ENCODE peak calls at places on chromosomes 4 and X, in six cellular contexts. One of them, this sample, is unnamed.

GRCh38 chr4:125728568-125728967 is 413.8 kb downstream of the FAT4 start:
- DNase-seq in SK-N-SH: no peak
- DNase-seq in IMR-90: peak; percentile 98
- DNase-seq in mammary epithelial cell: peak; percentile 93
- DNase-seq in neuronal stem cell: no peak
- DNase-seq in PC-3: peak; percentile 88
- DNase-seq in this sample: peak; percentile 86

GRCh38 chrX:53479295-53479694 is 45.1 kb upstream of the HSD17B10 start:
- DNase-seq in mammary epithelial cell: peak; percentile 20
- DNase-seq in PC-3: peak; percentile 3
- DNase-seq in IMR-90: peak; percentile 16
- DNase-seq in SK-N-SH: no peak
- DNase-seq in neuronal stem cell: no peak
- DNase-seq in this sample: no peak

GRCh38 chr4:157389751-157390150 is 169.2 kb downstream of the GRIA2 start:
- DNase-seq in SK-N-SH: no peak
- DNase-seq in mammary epithelial cell: no peak
- DNase-seq in PC-3: no peak
- DNase-seq in neuronal stem cell: no peak
- DNase-seq in IMR-90: no peak
- DNase-seq in this sample: no peak

GRCh38 chrX:123731987-123732678 is 719 bp downstream of the THOC2 start:
- DNase-seq in PC-3: peak; percentile 15
- DNase-seq in IMR-90: peak; percentile 10
- DNase-seq in mammary epithelial cell: no peak
- DNase-seq in SK-N-SH: peak; percentile 44
- DNase-seq in neuronal stem cell: no peak
- DNase-seq in this sample: peak; percentile 57

GRCh38 chrX:100695991-100696390 is 35.9 kb downstream of the SYTL4 start:
- DNase-seq in PC-3: peak; percentile 69
- DNase-seq in mammary epithelial cell: peak; percentile 66
- DNase-seq in neuronal stem cell: no peak
- DNase-seq in SK-N-SH: no peak
- DNase-seq in IMR-90: peak; percentile 43
- DNase-seq in this sample: no peak

GRCh38 chr4:126593626-126594025 is 1039.1 kb upstream of the INTU start:
- DNase-seq in PC-3: no peak
- DNase-seq in SK-N-SH: no peak
- DNase-seq in IMR-90: no peak
- DNase-seq in neuronal stem cell: no peak
- DNase-seq in mammary epithelial cell: no peak
- DNase-seq in this sample: no peak

GRCh38 chr4:43357252-43357974 is 464.9 kb downstream of the GRXCR1 start:
- DNase-seq in IMR-90: no peak
- DNase-seq in PC-3: no peak
- DNase-seq in mammary epithelial cell: no peak
- DNase-seq in neuronal stem cell: no peak
- DNase-seq in SK-N-SH: no peak
- DNase-seq in this sample: no peak

GRCh38 chr4:109996531-109996930 is 83.8 kb downstream of the EGF start:
- DNase-seq in IMR-90: no peak
- DNase-seq in PC-3: no peak
- DNase-seq in neuronal stem cell: no peak
- DNase-seq in mammary epithelial cell: peak; percentile 40
- DNase-seq in SK-N-SH: no peak
- DNase-seq in this sample: no peak

GRCh38 chr4:30722092-30722915 is 2.1 kb downstream of the PCDH7 start:
- DNase-seq in SK-N-SH: no peak
- DNase-seq in PC-3: no peak
- DNase-seq in mammary epithelial cell: no peak
- DNase-seq in neuronal stem cell: no peak
- DNase-seq in IMR-90: no peak
- DNase-seq in this sample: peak; percentile 32

GRCh38 chr4:140644470-140645185 is 75.9 kb upstream of the UCP1 start:
- DNase-seq in IMR-90: no peak
- DNase-seq in neuronal stem cell: no peak
- DNase-seq in mammary epithelial cell: no peak
- DNase-seq in SK-N-SH: no peak
- DNase-seq in PC-3: no peak
- DNase-seq in this sample: no peak

GRCh38 chr4:124883642-124884041 is 171.1 kb upstream of the ANKRD50 start:
- DNase-seq in SK-N-SH: no peak
- DNase-seq in IMR-90: peak; percentile 84
- DNase-seq in neuronal stem cell: no peak
- DNase-seq in PC-3: no peak
- DNase-seq in mammary epithelial cell: no peak
- DNase-seq in this sample: peak; percentile 54

GRCh38 chr4:119939066-119939995 is 127.3 kb downstream of the MAD2L1 start:
- DNase-seq in SK-N-SH: no peak
- DNase-seq in mammary epithelial cell: no peak
- DNase-seq in IMR-90: peak; percentile 66
- DNase-seq in neuronal stem cell: no peak
- DNase-seq in PC-3: no peak
- DNase-seq in this sample: peak; percentile 37

GRCh38 chr4:188242041-188242440 is 102.8 kb downstream of the TRIML1 start:
- DNase-seq in neuronal stem cell: no peak
- DNase-seq in IMR-90: no peak
- DNase-seq in mammary epithelial cell: no peak
- DNase-seq in SK-N-SH: no peak
- DNase-seq in PC-3: no peak
- DNase-seq in this sample: no peak

GRCh38 chr4:68498413-68499007 is 51.2 kb downstream of the TMPRSS11E start:
- DNase-seq in PC-3: peak; percentile 84
- DNase-seq in neuronal stem cell: peak; percentile 50
- DNase-seq in mammary epithelial cell: peak; percentile 41
- DNase-seq in IMR-90: peak; percentile 62
- DNase-seq in SK-N-SH: peak; percentile 33
- DNase-seq in this sample: peak; percentile 80

GRCh38 chr4:169070895-169071218 is 60.8 kb upstream of the CBR4 start:
- DNase-seq in SK-N-SH: no peak
- DNase-seq in neuronal stem cell: no peak
- DNase-seq in IMR-90: no peak
- DNase-seq in mammary epithelial cell: peak; percentile 72
- DNase-seq in PC-3: peak; percentile 84
- DNase-seq in this sample: peak; percentile 60

GRCh38 chrX:49067285-49068120 is 6.3 kb downstream of the PRAF2 start:
- DNase-seq in mammary epithelial cell: no peak
- DNase-seq in PC-3: no peak
- DNase-seq in neuronal stem cell: no peak
- DNase-seq in IMR-90: no peak
- DNase-seq in SK-N-SH: peak; percentile 44
- DNase-seq in this sample: no peak

GRCh38 chr4:24991015-24991414 is 39.7 kb downstream of the LGI2 start:
- DNase-seq in IMR-90: peak; percentile 36
- DNase-seq in SK-N-SH: no peak
- DNase-seq in neuronal stem cell: no peak
- DNase-seq in mammary epithelial cell: peak; percentile 9
- DNase-seq in PC-3: peak; percentile 16
- DNase-seq in this sample: no peak

GRCh38 chr4:36111180-36111579 is 133.1 kb downstream of the ARAP2 start:
- DNase-seq in SK-N-SH: no peak
- DNase-seq in PC-3: no peak
- DNase-seq in neuronal stem cell: no peak
- DNase-seq in mammary epithelial cell: no peak
- DNase-seq in IMR-90: peak; percentile 23
- DNase-seq in this sample: no peak

GRCh38 chr4:79526970-79527565 is 119.0 kb upstream of the GK2 start:
- DNase-seq in neuronal stem cell: no peak
- DNase-seq in PC-3: no peak
- DNase-seq in mammary epithelial cell: peak; percentile 4
- DNase-seq in SK-N-SH: no peak
- DNase-seq in IMR-90: no peak
- DNase-seq in this sample: no peak

GRCh38 chrX:153735274-153735673 is 10.6 kb downstream of the ABCD1 start:
- DNase-seq in PC-3: no peak
- DNase-seq in neuronal stem cell: no peak
- DNase-seq in SK-N-SH: no peak
- DNase-seq in IMR-90: no peak
- DNase-seq in mammary epithelial cell: no peak
- DNase-seq in this sample: no peak

GRCh38 chrX:75303795-75304194 is 29.9 kb downstream of the UPRT start:
- DNase-seq in neuronal stem cell: no peak
- DNase-seq in IMR-90: peak; percentile 70
- DNase-seq in PC-3: no peak
- DNase-seq in SK-N-SH: no peak
- DNase-seq in mammary epithelial cell: no peak
- DNase-seq in this sample: peak; percentile 74

GRCh38 chr4:60605651-60606354 is 594.3 kb upstream of the ADGRL3 start:
- DNase-seq in PC-3: peak; percentile 61
- DNase-seq in IMR-90: peak; percentile 73
- DNase-seq in neuronal stem cell: peak; percentile 6
- DNase-seq in SK-N-SH: no peak
- DNase-seq in mammary epithelial cell: peak; percentile 23
- DNase-seq in this sample: peak; percentile 84

GRCh38 chr4:140308366-140309123 is 64.9 kb upstream of the SCOC start:
- DNase-seq in SK-N-SH: no peak
- DNase-seq in mammary epithelial cell: peak; percentile 92
- DNase-seq in IMR-90: peak; percentile 98
- DNase-seq in PC-3: no peak
- DNase-seq in neuronal stem cell: no peak
- DNase-seq in this sample: peak; percentile 85

GRCh38 chr4:8830611-8831200 is 40.9 kb downstream of the HMX1 start:
- DNase-seq in mammary epithelial cell: no peak
- DNase-seq in IMR-90: no peak
- DNase-seq in PC-3: no peak
- DNase-seq in SK-N-SH: peak; percentile 3
- DNase-seq in neuronal stem cell: no peak
- DNase-seq in this sample: no peak

GRCh38 chr4:22573198-22573597 is 57.3 kb upstream of the ADGRA3 start:
- DNase-seq in SK-N-SH: no peak
- DNase-seq in neuronal stem cell: no peak
- DNase-seq in PC-3: no peak
- DNase-seq in IMR-90: no peak
- DNase-seq in mammary epithelial cell: peak; percentile 1
- DNase-seq in this sample: peak; percentile 3

GRCh38 chr4:100895572-100896197 is 377.9 kb upstream of the EMCN start:
- DNase-seq in IMR-90: no peak
- DNase-seq in SK-N-SH: no peak
- DNase-seq in mammary epithelial cell: no peak
- DNase-seq in neuronal stem cell: no peak
- DNase-seq in PC-3: no peak
- DNase-seq in this sample: peak; percentile 44

GRCh38 chr4:163755013-163755412 is 260.5 kb downstream of the TMA16 start:
- DNase-seq in mammary epithelial cell: peak; percentile 23
- DNase-seq in IMR-90: peak; percentile 43
- DNase-seq in PC-3: peak; percentile 51
- DNase-seq in neuronal stem cell: no peak
- DNase-seq in SK-N-SH: no peak
- DNase-seq in this sample: no peak

GRCh38 chr4:48792348-48793006 is 12.4 kb upstream of the FRYL start:
- DNase-seq in neuronal stem cell: no peak
- DNase-seq in SK-N-SH: no peak
- DNase-seq in PC-3: no peak
- DNase-seq in mammary epithelial cell: no peak
- DNase-seq in IMR-90: no peak
- DNase-seq in this sample: peak; percentile 82

GRCh38 chr4:477686-478085 is 21.3 kb downstream of the ZNF721 start:
- DNase-seq in mammary epithelial cell: no peak
- DNase-seq in PC-3: no peak
- DNase-seq in SK-N-SH: no peak
- DNase-seq in IMR-90: no peak
- DNase-seq in neuronal stem cell: no peak
- DNase-seq in this sample: no peak
- H3K9ac ChIP-seq in mammary epithelial cell: no peak overlapping the region
- H3K9ac ChIP-seq in PC-3: no peak overlapping the region
- H3K9ac ChIP-seq in SK-N-SH: no peak overlapping the region
- H3K9ac ChIP-seq in IMR-90: no peak overlapping the region
- H3K9ac ChIP-seq in neuronal stem cell: no peak overlapping the region
- H3K9ac ChIP-seq in this sample: no peak overlapping the region

GRCh38 chr4:185080545-185080944 is 62.3 kb downstream of the HELT start:
- DNase-seq in neuronal stem cell: no peak
- DNase-seq in mammary epithelial cell: no peak
- DNase-seq in PC-3: no peak
- DNase-seq in IMR-90: no peak
- DNase-seq in SK-N-SH: no peak
- DNase-seq in this sample: no peak
- H3K9ac ChIP-seq in neuronal stem cell: no peak overlapping the region
- H3K9ac ChIP-seq in mammary epithelial cell: no peak overlapping the region
- H3K9ac ChIP-seq in PC-3: no peak overlapping the region
- H3K9ac ChIP-seq in IMR-90: no peak overlapping the region
- H3K9ac ChIP-seq in SK-N-SH: no peak overlapping the region
- H3K9ac ChIP-seq in this sample: no peak overlapping the region

GRCh38 chrX:23804578-23804977 is 21.6 kb downstream of the SAT1 start:
- DNase-seq in PC-3: no peak
- DNase-seq in neuronal stem cell: no peak
- DNase-seq in IMR-90: no peak
- DNase-seq in SK-N-SH: no peak
- DNase-seq in mammary epithelial cell: no peak
- DNase-seq in this sample: no peak
- H3K9ac ChIP-seq in PC-3: peak overlapping the region; percentile 84
- H3K9ac ChIP-seq in neuronal stem cell: no peak overlapping the region
- H3K9ac ChIP-seq in IMR-90: no peak overlapping the region
- H3K9ac ChIP-seq in SK-N-SH: peak overlapping the region; percentile 53
- H3K9ac ChIP-seq in mammary epithelial cell: no peak overlapping the region
- H3K9ac ChIP-seq in this sample: no peak overlapping the region

GRCh38 chr4:184387351-184387750 is 87.0 kb downstream of the IRF2 start:
- DNase-seq in SK-N-SH: no peak
- DNase-seq in neuronal stem cell: no peak
- DNase-seq in mammary epithelial cell: no peak
- DNase-seq in IMR-90: no peak
- DNase-seq in PC-3: no peak
- DNase-seq in this sample: no peak
- H3K9ac ChIP-seq in SK-N-SH: no peak overlapping the region
- H3K9ac ChIP-seq in neuronal stem cell: no peak overlapping the region
- H3K9ac ChIP-seq in mammary epithelial cell: no peak overlapping the region
- H3K9ac ChIP-seq in IMR-90: no peak overlapping the region
- H3K9ac ChIP-seq in PC-3: no peak overlapping the region
- H3K9ac ChIP-seq in this sample: no peak overlapping the region

DNA sequence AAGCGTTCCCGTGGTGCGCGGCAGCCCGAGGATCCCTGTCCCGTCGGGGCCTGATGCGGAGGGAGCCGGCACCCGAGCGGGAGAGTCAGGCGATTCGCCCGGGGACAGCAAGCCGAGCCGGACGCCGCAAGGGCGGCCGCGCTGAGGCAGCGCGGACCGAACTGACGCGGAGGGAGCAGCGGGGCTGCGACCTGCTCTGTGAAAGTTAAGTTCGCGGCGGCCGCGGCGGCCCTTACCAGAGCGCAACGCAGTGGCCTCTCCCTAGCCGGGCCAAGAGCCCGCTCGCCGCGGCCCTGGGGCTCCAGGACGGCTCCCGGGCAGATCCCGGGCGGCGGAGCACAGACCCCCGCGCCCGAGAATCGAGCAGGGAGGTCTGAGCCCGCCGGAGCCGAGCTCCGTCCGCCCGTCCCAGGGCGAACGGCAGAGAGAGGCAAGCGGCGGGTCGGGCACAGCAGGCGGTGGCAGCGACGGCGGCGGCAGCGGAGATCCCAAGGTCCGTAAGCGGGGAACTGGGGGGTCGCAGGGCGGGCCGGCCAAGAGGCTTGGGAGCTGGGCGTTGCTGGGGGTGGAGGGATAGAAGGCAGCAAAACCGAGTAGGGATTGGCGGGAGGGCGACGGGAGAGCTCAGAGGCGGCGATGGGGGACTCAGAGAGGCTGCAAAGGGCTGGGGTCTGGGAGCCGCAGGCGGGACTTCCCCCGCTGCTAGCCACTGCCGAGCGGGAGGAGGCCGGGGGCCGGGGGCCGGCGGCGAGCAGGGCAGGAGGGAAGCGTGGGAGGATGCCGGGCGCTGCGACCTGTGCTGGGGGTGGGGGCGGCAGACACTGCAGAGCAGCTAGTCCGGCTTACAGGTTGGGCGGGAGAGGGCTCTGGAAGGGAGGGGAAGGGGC is 1.0 kb downstream of the GPR50 start:
- DNase-seq in neuronal stem cell: peak; percentile 48
- DNase-seq in IMR-90: no peak
- DNase-seq in PC-3: no peak
- DNase-seq in mammary epithelial cell: no peak
- DNase-seq in SK-N-SH: no peak
- DNase-seq in this sample: no peak
- H3K9ac ChIP-seq in neuronal stem cell: peak overlapping the region; percentile 81
- H3K9ac ChIP-seq in IMR-90: no peak overlapping the region
- H3K9ac ChIP-seq in PC-3: no peak overlapping the region
- H3K9ac ChIP-seq in mammary epithelial cell: no peak overlapping the region
- H3K9ac ChIP-seq in SK-N-SH: no peak overlapping the region
- H3K9ac ChIP-seq in this sample: no peak overlapping the region

This sample was measured in adipocyte.